ENCODE peak calls at places on chromosomes 2 and 18, in ten cellular contexts. R, E, V, N, Q, A, U, O, S and M are unnamed samples.

GRCh38 chr2:205909194-205909572 is 176.8 kb downstream of the INO80D start:
- DNase-seq in Q (no peak), U (no peak), V (no peak), A (no peak), S (no peak), O (no peak), N (no peak), R (no peak), E (no peak), M (no peak)

GRCh38 chr2:25331686-25332365 is 9.9 kb downstream of the DNMT3A start:
- DNase-seq in A (no peak), N (no peak), R (peak), U (no peak), Q (no peak), S (no peak), O (no peak), V (no peak), E (no peak), M (no peak)

GRCh38 chr2:170002096-170002495 is 174.8 kb downstream of the UBR3 start:
- DNase-seq in A (no peak), N (no peak), S (no peak), O (no peak), V (no peak), R (no peak), U (no peak), E (no peak), Q (no peak), M (no peak)

GRCh38 chr2:23498941-23499340 is 114.0 kb downstream of the KLHL29 start:
- DNase-seq in A (no peak), O (no peak), S (no peak), V (no peak), U (no peak), N (no peak), Q (no peak), R (peak), E (peak), M (peak)

GRCh38 chr2:219440388-219441256 is 6.0 kb downstream of the SPEG start:
- DNase-seq in U (no peak), Q (no peak), O (no peak), N (no peak), S (no peak), V (no peak), A (no peak), E (peak), R (peak), M (no peak)

GRCh38 chr2:26438526-26438925 is 36.8 kb downstream of the DRC1 start:
- DNase-seq in U (peak), A (no peak), O (no peak), V (no peak), R (peak), Q (no peak), E (no peak), N (peak), S (no peak), M (peak)

GRCh38 chr2:152523091-152523490 is 188.1 kb downstream of the FMNL2 start:
- DNase-seq in U (no peak), N (no peak), V (no peak), Q (no peak), S (no peak), E (peak), R (peak), O (peak), A (no peak), M (peak)

GRCh38 chr2:122191331-122191730 is 435.9 kb downstream of the TSN start:
- DNase-seq in N (no peak), S (peak), U (no peak), R (peak), V (no peak), A (peak), O (no peak), E (no peak), Q (no peak), M (peak)

GRCh38 chr2:216109962-216110614 is 940 bp downstream of the XRCC5 start:
- DNase-seq in R (peak), V (peak), N (no peak), O (peak), Q (no peak), A (no peak), U (no peak), S (peak), E (peak), M (peak)

GRCh38 chr18:55489034-55489741 is 98.8 kb downstream of the TCF4 start:
- DNase-seq in U (no peak), N (no peak), A (no peak), V (no peak), S (no peak), E (no peak), R (no peak), O (no peak), Q (no peak), M (no peak)

GRCh38 chr2:234162876-234163275 is 112.4 kb downstream of the SPP2 start:
- DNase-seq in O (no peak), S (no peak), U (no peak), R (no peak), A (no peak), N (no peak), Q (no peak), V (no peak), E (no peak), M (no peak)

GRCh38 chr2:85987266-85988178 is 98.7 kb upstream of the ST3GAL5 start:
- DNase-seq in O (no peak), U (no peak), V (no peak), S (no peak), A (peak), E (no peak), R (no peak), Q (no peak), N (no peak), M (no peak)

GRCh38 chr18:51135795-51136194 is 61.7 kb downstream of the MEX3C start:
- DNase-seq in V (no peak), E (no peak), S (no peak), A (no peak), O (no peak), N (no peak), Q (no peak), R (no peak), U (no peak), M (no peak)

GRCh38 chr2:118539290-118539689 is 308.2 kb downstream of the EN1 start:
- DNase-seq in R (peak), E (peak), N (no peak), U (no peak), Q (no peak), O (peak), A (peak), V (no peak), S (no peak), M (peak)

GRCh38 chr2:6441800-6442199 is 423.9 kb downstream of the CMPK2 start:
- DNase-seq in U (no peak), E (peak), A (no peak), N (no peak), O (no peak), S (no peak), R (no peak), Q (no peak), V (no peak), M (no peak)

GRCh38 chr2:112795720-112796119 is 11.4 kb upstream of the IL1A start:
- DNase-seq in A (no peak), O (no peak), V (no peak), E (no peak), R (no peak), S (peak), U (no peak), Q (no peak), N (no peak), M (no peak)

GRCh38 chr2:23426284-23426905 is 41.4 kb downstream of the KLHL29 start:
- DNase-seq in E (peak), Q (peak), O (no peak), S (no peak), R (peak), N (no peak), V (no peak), A (peak), U (no peak), M (peak)

GRCh38 chr2:105769504-105769903 is 24.8 kb downstream of the NCK2 start:
- DNase-seq in U (no peak), O (no peak), N (no peak), S (no peak), Q (no peak), E (no peak), A (no peak), V (no peak), R (peak), M (no peak)

GRCh38 chr2:74619651-74620297 is 28.4 kb downstream of the M1AP start:
- DNase-seq in E (no peak), Q (no peak), O (no peak), U (no peak), S (no peak), R (no peak), A (no peak), N (no peak), V (no peak), M (no peak)

GRCh38 chr2:62999905-63000304 is 50.7 kb upstream of the OTX1 start:
- DNase-seq in U (no peak), A (no peak), R (peak), V (no peak), N (no peak), E (peak), Q (peak), O (no peak), S (no peak), M (peak)

DNA sequence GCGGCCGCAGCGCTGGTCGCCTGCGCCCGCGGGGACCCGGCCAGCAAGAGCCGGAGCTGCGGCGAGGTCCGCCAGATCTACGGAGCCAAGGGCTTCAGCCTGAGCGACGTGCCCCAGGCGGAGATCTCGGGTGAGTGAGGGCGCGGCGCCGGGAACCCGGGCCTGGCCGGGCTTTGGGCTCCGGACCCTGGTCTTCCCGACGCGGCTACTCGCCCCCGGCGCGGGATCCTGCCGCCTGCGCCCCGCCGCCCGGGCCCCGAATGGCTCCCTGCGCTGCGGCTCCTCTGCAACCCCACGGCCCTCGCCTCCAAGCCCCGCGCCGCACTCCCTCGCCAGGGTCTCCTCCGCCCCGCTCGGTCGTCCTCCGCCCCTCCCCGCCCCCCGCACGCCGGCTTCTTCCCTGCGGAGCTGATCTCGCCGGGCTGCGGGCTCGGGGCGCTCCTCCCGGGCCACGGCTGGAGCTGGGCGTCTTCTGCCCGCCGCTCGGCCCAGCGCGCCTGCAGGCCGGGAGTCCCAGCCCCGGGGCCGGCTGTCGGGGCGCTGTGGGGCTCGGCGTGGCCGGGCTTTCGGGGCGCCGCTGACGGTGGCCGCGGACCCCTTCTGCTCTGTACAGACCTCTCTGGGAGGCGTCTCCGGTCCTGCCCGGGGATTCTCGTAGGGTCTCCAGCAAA is 627 bp downstream of the GPC1 start:
- DNase-seq in S (no peak), E (no peak), R (peak), O (no peak), A (no peak), V (no peak), U (no peak), Q (peak), N (no peak), M (peak)
- TF ChIP-seq CTCF in S (no peak), E (no peak), R (no peak), O (no peak), A (no peak), V (no peak), U (no peak), Q (no peak), N (no peak), M (no peak)

DNA sequence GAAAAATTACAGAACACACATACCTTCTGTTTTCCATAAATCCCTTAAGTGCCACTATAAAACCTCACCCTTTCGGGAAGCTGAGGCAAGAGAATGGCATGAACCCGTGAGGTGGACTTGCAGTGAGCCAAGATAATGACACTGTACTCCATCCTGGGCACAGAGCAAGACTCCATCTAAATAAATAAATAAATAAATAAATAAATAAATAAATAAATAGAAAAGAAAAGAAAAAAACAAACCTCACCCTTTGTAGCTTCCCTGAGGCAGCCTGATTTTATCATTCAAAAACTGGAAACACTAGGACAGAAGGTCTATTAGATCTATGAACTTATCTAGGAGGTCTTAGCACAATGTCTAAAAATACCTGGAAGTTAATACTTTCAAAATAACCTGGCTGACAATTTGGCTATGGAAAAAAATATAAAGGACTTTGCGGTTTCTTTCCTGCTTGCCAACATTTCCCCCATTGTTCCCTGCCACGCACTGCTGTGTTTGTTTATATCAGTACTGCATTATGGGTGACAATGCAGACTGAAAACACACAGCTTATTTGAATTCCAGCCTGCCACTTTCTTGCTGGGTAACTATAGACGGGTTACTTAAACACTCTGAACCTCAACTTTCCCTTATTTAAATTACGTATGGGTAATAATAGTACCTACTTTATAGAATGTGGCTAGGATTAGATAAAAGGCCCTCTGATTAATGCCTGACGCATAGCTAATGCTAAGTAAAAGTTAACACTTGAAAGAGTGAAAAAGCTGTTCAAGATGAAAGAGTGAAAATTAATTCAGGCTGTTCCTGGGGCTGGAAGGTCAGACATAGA is 313.0 kb downstream of the RDH14 start:
- DNase-seq in S (no peak), E (no peak), N (no peak), O (peak), R (no peak), U (no peak), Q (no peak), A (no peak), V (no peak), M (peak)
- H3K4me3 ChIP-seq in S (no peak), E (no peak), N (no peak), O (no peak), R (no peak), U (no peak), Q (no peak), A (no peak), V (no peak), M (no peak)

GRCh38 chr18:32460046-32460785 is 10.5 kb downstream of the GAREM1 start:
- DNase-seq in V (no peak), U (no peak), S (no peak), R (no peak), A (no peak), Q (no peak), O (no peak), N (no peak), E (no peak), M (no peak)

DNA sequence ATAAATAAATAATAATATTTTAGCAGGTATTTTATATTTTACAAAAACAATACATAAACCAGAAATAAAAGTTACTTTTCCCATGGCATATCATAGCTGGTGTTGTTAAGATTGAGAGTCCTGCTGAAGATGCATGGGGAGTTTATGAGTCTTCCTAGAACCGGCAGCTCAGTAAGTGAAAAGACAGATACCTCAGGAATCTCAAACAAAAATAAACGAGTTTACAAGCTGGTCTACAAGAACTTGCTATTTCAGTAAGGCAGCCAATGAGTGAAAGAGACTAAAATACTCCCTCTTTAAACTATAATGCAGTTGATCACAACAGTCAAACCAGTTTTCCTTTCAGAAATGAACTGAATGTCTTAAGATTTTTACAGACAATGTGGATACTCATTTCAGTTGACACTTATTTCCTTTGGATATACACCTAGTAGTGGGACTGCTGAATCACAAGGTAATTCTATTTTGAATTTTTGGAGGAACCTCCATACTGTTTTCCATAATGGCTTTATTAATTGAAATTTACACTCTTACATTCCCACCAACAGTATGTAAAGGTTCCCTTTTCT is 8.9 kb downstream of the GAREM1 start:
- DNase-seq in V (no peak), O (no peak), Q (no peak), A (no peak), E (no peak), S (no peak), R (peak), U (no peak), N (no peak), M (no peak)
- TF ChIP-seq CTCF in V (no peak), O (no peak), Q (no peak), A (no peak), E (no peak), S (no peak), R (peak), U (no peak), N (peak), M (no peak)

GRCh38 chr2:127566139-127566417 is 30.6 kb downstream of the MYO7B start:
- DNase-seq in Q (no peak), O (no peak), A (no peak), U (no peak), S (no peak), R (no peak), V (no peak), E (no peak), N (no peak), M (no peak)
- H3K4me3 ChIP-seq in Q (no peak), O (no peak), A (no peak), U (no peak), S (no peak), R (no peak), V (no peak), E (no peak), N (no peak), M (no peak)

GRCh38 chr2:227592694-227593387 is 5.9 kb upstream of the SCYGR2 start:
- DNase-seq in N (no peak), Q (no peak), S (no peak), R (peak), E (peak), U (no peak), A (no peak), V (no peak), O (no peak), M (no peak)

GRCh38 chr2:227597993-227598392 is 700 bp upstream of the SCYGR2 start:
- DNase-seq in N (no peak), V (no peak), E (no peak), U (no peak), S (no peak), O (no peak), A (no peak), R (peak), Q (no peak), M (no peak)

GRCh38 chr2:227595797-227596196 is 2.9 kb upstream of the SCYGR2 start:
- DNase-seq in N (no peak), O (no peak), S (no peak), R (no peak), A (no peak), U (no peak), E (no peak), Q (no peak), V (no peak), M (no peak)
- TF ChIP-seq CTCF in N (no peak), O (no peak), S (no peak), R (no peak), A (no peak), U (no peak), E (no peak), Q (no peak), V (no peak), M (no peak)